ENCODE peak calls at places on chromosome 6, in eight cellular contexts. L is H9; M is ovary; I is right cardiac atrium; D is CD8-positive, alpha-beta T cell; P is CD4-positive, alpha-beta memory T cell; T is stomach; Y is neural progenitor cell. E is an unnamed sample. For H3K4me1, the result is how much of the 10 kb centered on the place peaks cover.

GRCh38 chr6:159134701-159135364 is 34.4 kb upstream of the FNDC1 start:
- DNase-seq in Y (peak), M (peak), T (peak), L (peak), I (peak), P (peak), D (peak), E (no peak)

GRCh38 chr6:33671381-33672072 is 40.0 kb downstream of the UQCC2 start:
- DNase-seq in D (no peak), L (no peak), I (peak), T (no peak), M (no peak), P (no peak), Y (no peak), E (no peak)

GRCh38 chr6:107624541-107624940 is 134.6 kb downstream of the SOBP start:
- DNase-seq in L (no peak), T (no peak), P (no peak), D (no peak), I (no peak), M (no peak), Y (no peak), E (no peak)

GRCh38 chr6:101129851-101130250 is 248.7 kb upstream of the ASCC3 start:
- DNase-seq in T (no peak), D (no peak), M (no peak), I (no peak), L (no peak), P (no peak), Y (no peak), E (no peak)

GRCh38 chr6:112320561-112321300 is 26.4 kb upstream of the RFPL4B start:
- DNase-seq in P (no peak), M (no peak), Y (no peak), I (no peak), T (no peak), D (no peak), L (no peak), E (no peak)

GRCh38 chr6:169810066-169810989 is 58.9 kb downstream of the ERMARD start:
- DNase-seq in T (no peak), Y (peak), L (peak), D (no peak), P (no peak), M (no peak), I (no peak), E (no peak)

GRCh38 chr6:48087448-48087847 is 23.5 kb downstream of the PTCHD4 start:
- DNase-seq in L (no peak), P (no peak), I (no peak), D (no peak), Y (no peak), T (no peak), M (no peak), E (no peak)

GRCh38 chr6:80003841-80004198 is 629 bp upstream of the TTK start:
- DNase-seq in I (peak), D (no peak), P (peak), L (peak), Y (no peak), T (no peak), M (no peak), E (peak)

GRCh38 chr6:138105880-138106664 is 1.1 kb downstream of the PERP start:
- DNase-seq in D (no peak), T (no peak), L (peak), M (no peak), Y (peak), I (no peak), P (no peak), E (no peak)

GRCh38 chr6:5636210-5637030 is 370.3 kb downstream of the NRN1 start:
- DNase-seq in P (no peak), I (no peak), T (no peak), L (no peak), M (no peak), D (no peak), Y (no peak), E (no peak)

GRCh38 chr6:42979523-42980177 is 669 bp upstream of the PEX6 start:
- DNase-seq in Y (no peak), T (no peak), I (no peak), M (no peak), D (no peak), P (peak), L (no peak), E (no peak)

GRCh38 chr6:112332274-112332673 is 14.9 kb upstream of the RFPL4B start:
- DNase-seq in D (no peak), T (no peak), M (no peak), Y (no peak), P (no peak), L (no peak), I (no peak), E (no peak)

GRCh38 chr6:16130932-16131387 is 2.1 kb downstream of the MYLIP start:
- DNase-seq in D (no peak), I (no peak), M (no peak), L (no peak), T (peak), Y (peak), P (peak), E (peak)

GRCh38 chr6:135254471-135254870 is 73.4 kb downstream of the MYB start:
- DNase-seq in I (no peak), L (no peak), T (no peak), D (no peak), P (no peak), Y (no peak), M (no peak), E (no peak)

GRCh38 chr6:151719070-151719469 is 88.4 kb upstream of the ESR1 start:
- DNase-seq in T (no peak), Y (no peak), M (no peak), D (no peak), L (no peak), I (no peak), P (no peak), E (no peak)

GRCh38 chr6:158231551-158232444 is 63.6 kb downstream of the GTF2H5 start:
- DNase-seq in Y (peak), P (peak), I (peak), D (peak), L (peak), T (peak), M (peak), E (peak)

GRCh38 chr6:170271771-170272314 is 19.0 kb downstream of the DLL1 start:
- DNase-seq in Y (no peak), L (no peak), P (peak), T (no peak), I (peak), M (no peak), D (peak), E (no peak)

GRCh38 chr6:106411643-106412200 is 51.2 kb downstream of the CRYBG1 start:
- DNase-seq in P (no peak), M (no peak), T (no peak), I (no peak), Y (peak), L (peak), D (no peak), E (no peak)

GRCh38 chr6:46098678-46099077 is 31.1 kb upstream of the ENPP4 start:
- DNase-seq in I (peak), D (no peak), P (no peak), M (no peak), L (no peak), T (peak), Y (no peak), E (peak)

GRCh38 chr6:111566873-111567517 is 38.7 kb downstream of the TRAF3IP2 start:
- DNase-seq in L (no peak), Y (no peak), M (no peak), I (peak), D (no peak), P (no peak), T (no peak), E (peak)

GRCh38 chr6:121884056-121884455 is 448.6 kb downstream of the GJA1 start:
- DNase-seq in L (no peak), I (no peak), Y (no peak), P (no peak), D (no peak), T (no peak), M (no peak), E (no peak)

GRCh38 chr6:25014375-25014774 is 78.6 kb upstream of the RIPOR2 start:
- DNase-seq in I (no peak), P (no peak), Y (no peak), L (no peak), T (no peak), D (no peak), M (no peak), E (no peak)
- H3K4me1 ChIP-seq in I (under half), P (half or more), Y (under half), L (under half), T (under half), D (under half), M (under half), E (under half)

GRCh38 chr6:140274548-140274947 is 900.1 kb upstream of the CITED2 start:
- DNase-seq in Y (no peak), D (no peak), M (no peak), P (no peak), I (no peak), T (no peak), L (no peak), E (no peak)

GRCh38 chr6:140275725-140276124 is 901.3 kb upstream of the CITED2 start:
- DNase-seq in Y (no peak), P (no peak), L (no peak), D (no peak), T (no peak), M (no peak), I (no peak), E (no peak)

GRCh38 chr6:140271759-140272377 is 897.4 kb upstream of the CITED2 start:
- DNase-seq in I (no peak), D (no peak), L (no peak), M (no peak), T (no peak), P (no peak), Y (no peak), E (no peak)

GRCh38 chr6:140264451-140264850 is 890.0 kb upstream of the CITED2 start:
- DNase-seq in L (no peak), P (no peak), I (no peak), M (no peak), D (no peak), T (no peak), Y (no peak), E (no peak)

DNA sequence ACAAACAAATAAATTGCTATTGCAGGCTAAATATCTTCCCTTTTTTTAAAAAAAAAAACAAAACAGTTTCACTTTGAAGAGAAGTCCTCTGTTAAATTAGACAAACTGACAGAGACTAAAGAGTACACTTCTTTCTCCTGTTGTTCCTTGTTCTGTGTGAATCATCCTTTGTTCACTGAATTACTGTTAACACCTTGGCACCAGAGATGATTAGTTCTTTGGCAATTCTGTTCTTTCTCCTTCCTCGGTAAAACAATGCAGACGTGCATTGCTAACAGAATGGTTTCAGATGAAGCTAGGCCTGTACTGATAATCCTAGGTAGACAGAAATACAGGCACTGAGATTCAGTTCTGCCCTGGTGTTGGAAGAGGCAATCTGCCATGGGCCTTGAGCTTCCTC is 895.3 kb upstream of the CITED2 start:
- DNase-seq in D (no peak), L (no peak), I (no peak), M (no peak), P (no peak), Y (no peak), T (no peak), E (no peak)
- H3K4me1 ChIP-seq in D (under half), L (under half), I (under half), M (under half), P (under half), Y (under half), T (under half), E (under half)

GRCh38 chr6:41553405-41553999 is 7.3 kb downstream of the FOXP4 start:
- DNase-seq in P (no peak), I (no peak), D (no peak), T (no peak), Y (no peak), M (no peak), L (no peak), E (no peak)
- H3K4me1 ChIP-seq in P (under half), I (under half), D (under half), T (half or more), Y (half or more), M (under half), L (under half), E (under half)

DNA sequence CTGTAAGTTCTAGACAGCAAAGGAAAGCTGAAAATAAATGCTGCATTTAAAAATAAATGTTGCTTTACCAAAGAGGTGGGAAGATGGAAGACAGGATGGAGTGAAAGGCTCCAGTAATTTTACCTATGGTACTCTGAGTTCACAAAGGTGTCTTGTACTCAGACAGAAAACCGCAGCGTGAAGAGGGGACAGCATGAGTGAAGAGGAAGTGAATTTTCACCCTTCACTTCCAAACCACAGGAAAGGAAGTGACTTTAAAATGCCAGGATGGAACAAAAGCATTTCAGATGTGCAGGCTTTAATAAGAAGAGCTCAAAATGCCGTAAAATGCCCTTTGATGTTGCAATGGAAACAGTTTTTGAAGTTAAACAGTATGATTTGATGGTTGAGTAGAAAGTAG is 91.2 kb upstream of the TINAG start:
- DNase-seq in L (no peak), Y (no peak), T (no peak), D (no peak), P (no peak), M (no peak), I (no peak), E (no peak)
- H3K4me1 ChIP-seq in L (under half), Y (under half), T (under half), D (under half), P (under half), M (under half), I (under half), E (under half)

GRCh38 chr6:72938104-72938503 is 287.2 kb downstream of the KHDC1L start:
- DNase-seq in T (no peak), M (no peak), P (no peak), Y (no peak), D (no peak), I (no peak), L (no peak), E (no peak)

GRCh38 chr6:72939029-72939428 is 286.3 kb downstream of the KHDC1L start:
- DNase-seq in D (no peak), T (no peak), M (no peak), L (no peak), Y (no peak), P (no peak), I (peak), E (no peak)

GRCh38 chr6:72940265-72940664 is 285.0 kb downstream of the KHDC1L start:
- DNase-seq in P (no peak), D (no peak), Y (no peak), L (no peak), T (no peak), I (no peak), M (no peak), E (no peak)

GRCh38 chr6:72933216-72933615 is 292.1 kb downstream of the KHDC1L start:
- DNase-seq in M (no peak), L (no peak), I (no peak), D (no peak), Y (no peak), P (no peak), T (no peak), E (no peak)

DNA sequence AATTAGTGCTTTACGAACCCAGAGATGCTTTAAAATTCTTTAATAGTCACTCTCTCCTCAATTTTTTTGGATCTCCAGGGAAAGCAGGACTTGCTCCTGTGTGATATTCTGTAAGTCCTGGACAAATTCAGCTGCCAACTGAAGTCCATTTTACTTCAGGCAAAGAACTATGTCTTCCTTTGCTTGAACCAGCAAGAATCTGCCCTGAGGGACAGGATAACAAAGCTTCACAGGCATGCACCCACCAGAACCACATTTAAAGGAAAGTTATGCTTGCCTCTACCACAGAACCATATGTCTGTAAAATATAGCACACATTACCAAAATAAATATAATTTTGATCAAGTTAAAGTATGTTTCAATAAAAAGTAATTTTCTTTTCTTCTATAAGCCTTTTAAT is 288.1 kb downstream of the KHDC1L start:
- DNase-seq in M (no peak), Y (no peak), T (no peak), P (no peak), D (no peak), L (no peak), I (no peak), E (no peak)
- H3K4me1 ChIP-seq in M (under half), Y (under half), T (under half), P (under half), D (under half), L (under half), I (under half), E (under half)

GRCh38 chr6:1222426-1223311 is 89.2 kb upstream of the FOXQ1 start:
- DNase-seq in P (no peak), Y (no peak), T (no peak), I (peak), L (no peak), M (no peak), D (no peak), E (peak)

GRCh38 chr6:1224514-1224913 is 87.4 kb upstream of the FOXQ1 start:
- DNase-seq in M (no peak), P (no peak), I (no peak), T (no peak), L (no peak), D (no peak), Y (no peak), E (no peak)

GRCh38 chr6:1226208-1227099 is 85.4 kb upstream of the FOXQ1 start:
- DNase-seq in I (no peak), M (no peak), T (no peak), P (no peak), L (no peak), D (no peak), Y (no peak), E (no peak)

GRCh38 chr6:1227600-1227934 is 84.3 kb upstream of the FOXQ1 start:
- DNase-seq in T (no peak), Y (no peak), M (no peak), P (no peak), I (no peak), L (no peak), D (no peak), E (no peak)

GRCh38 chr6:1223312-1223603 is 88.6 kb upstream of the FOXQ1 start:
- DNase-seq in Y (no peak), I (no peak), L (no peak), P (no peak), T (no peak), D (no peak), M (no peak), E (no peak)
- H3K4me1 ChIP-seq in Y (under half), I (under half), L (under half), P (under half), T (under half), D (under half), M (under half), E (under half)

DNA sequence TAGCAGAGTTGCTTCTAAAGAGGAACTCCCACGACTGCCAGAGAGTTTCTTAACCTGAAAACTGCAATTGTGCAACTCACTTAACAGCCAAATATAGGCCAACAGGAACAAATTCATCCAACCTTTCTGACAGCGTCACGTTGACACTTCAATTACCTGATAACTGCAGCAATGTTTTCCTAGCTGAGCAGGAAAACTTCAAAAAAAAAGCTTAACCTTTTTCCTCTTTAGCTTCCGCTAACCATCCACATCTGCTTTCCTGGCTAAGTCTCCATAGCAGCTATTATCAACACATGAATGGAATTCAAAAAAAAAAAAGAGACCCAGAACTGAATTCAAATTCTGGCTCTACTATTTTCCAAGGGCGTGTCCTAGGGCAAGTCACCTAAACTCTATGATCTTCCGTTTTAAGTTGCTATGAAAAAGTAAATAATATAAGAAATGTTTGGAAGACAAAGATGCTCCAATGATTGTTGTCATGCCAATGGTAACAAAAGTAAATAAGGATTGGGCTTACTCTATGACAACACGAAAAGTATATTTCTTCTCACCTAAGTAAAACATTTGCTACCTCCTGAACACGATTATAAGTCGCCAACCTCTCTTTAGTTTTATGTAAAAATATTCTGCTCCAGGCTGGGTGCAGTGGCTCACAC is 524.6 kb upstream of the JARID2 start:
- DNase-seq in I (no peak), P (no peak), L (no peak), M (no peak), T (no peak), D (no peak), Y (no peak), E (no peak)
- H3K4me1 ChIP-seq in I (under half), P (half or more), L (under half), M (under half), T (under half), D (under half), Y (under half), E (under half)

DNA sequence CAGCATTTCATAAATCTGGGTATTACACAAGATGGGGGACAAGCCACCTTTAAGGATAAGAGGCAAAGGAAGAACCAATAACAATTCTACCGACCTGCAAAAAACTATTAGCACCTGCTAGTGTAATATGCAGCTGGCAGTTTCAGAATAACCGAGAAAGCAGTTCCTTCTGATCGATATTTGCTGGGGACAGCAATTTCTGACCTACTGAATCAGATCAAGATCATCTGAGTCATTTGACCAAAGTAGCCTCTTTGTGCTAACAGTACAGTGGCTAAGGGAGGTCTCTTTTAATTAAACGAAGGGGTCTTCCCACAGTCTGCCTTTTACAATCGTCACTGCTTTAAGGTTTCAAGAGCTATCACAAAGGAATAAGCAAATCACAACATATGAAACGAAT is 318.9 kb downstream of the BTBD9 start:
- DNase-seq in L (no peak), D (no peak), I (no peak), Y (no peak), P (no peak), T (no peak), M (no peak), E (no peak)
- H3K4me1 ChIP-seq in L (under half), D (under half), I (under half), Y (under half), P (under half), T (under half), M (under half), E (under half)